ENCODE peak calls at places on chromosomes 12 and 14, in six cellular contexts. I is tibial nerve, R is ovary, U is heart left ventricle, V is Peyer's patch, E is HepG2. S is an unnamed sample. For H3K4me1, the result is how much of the 10 kb centered on the place peaks cover.

GRCh38 chr12:96368233-96368632 is 32.0 kb downstream of the CDK17 start:
- DNase-seq in E (no peak), U (no peak), I (no peak), R (no peak), V (no peak), S (no peak)

GRCh38 chr12:37547611-37548010 is 769.0 kb upstream of the ALG10B start:
- DNase-seq in U (no peak), E (no peak), I (no peak), V (no peak), R (no peak), S (no peak)

GRCh38 chr12:88753074-88753473 is 172.8 kb upstream of the KITLG start:
- DNase-seq in V (no peak), E (no peak), I (no peak), R (no peak), U (no peak), S (no peak)

GRCh38 chr14:76836029-76836630 is 9.9 kb downstream of the LRRC74A start:
- DNase-seq in E (no peak), V (no peak), R (peak), U (no peak), I (peak), S (no peak)

GRCh38 chr14:23294346-23294733 is 8.3 kb downstream of the PPP1R3E start:
- DNase-seq in U (no peak), V (no peak), R (no peak), E (no peak), I (no peak), S (no peak)

GRCh38 chr14:91350813-91351507 is 66.7 kb downstream of the CCDC88C start:
- DNase-seq in U (no peak), E (no peak), I (no peak), R (no peak), V (peak), S (no peak)

GRCh38 chr12:131862994-131863710 is 31.3 kb upstream of the ULK1 start:
- DNase-seq in U (no peak), V (no peak), E (no peak), R (no peak), I (no peak), S (no peak)

GRCh38 chr12:39846971-39847661 is 227.5 kb upstream of the ABCD2 start:
- DNase-seq in E (peak), U (no peak), I (no peak), R (no peak), V (no peak), S (no peak)

GRCh38 chr14:52778702-52779101 is 12.7 kb downstream of the GNPNAT1 start:
- DNase-seq in R (no peak), E (no peak), I (no peak), V (no peak), U (no peak), S (no peak)

GRCh38 chr14:37343307-37344094 is 145.8 kb downstream of the MIPOL1 start:
- DNase-seq in I (no peak), V (no peak), U (no peak), R (no peak), E (no peak), S (no peak)

DNA sequence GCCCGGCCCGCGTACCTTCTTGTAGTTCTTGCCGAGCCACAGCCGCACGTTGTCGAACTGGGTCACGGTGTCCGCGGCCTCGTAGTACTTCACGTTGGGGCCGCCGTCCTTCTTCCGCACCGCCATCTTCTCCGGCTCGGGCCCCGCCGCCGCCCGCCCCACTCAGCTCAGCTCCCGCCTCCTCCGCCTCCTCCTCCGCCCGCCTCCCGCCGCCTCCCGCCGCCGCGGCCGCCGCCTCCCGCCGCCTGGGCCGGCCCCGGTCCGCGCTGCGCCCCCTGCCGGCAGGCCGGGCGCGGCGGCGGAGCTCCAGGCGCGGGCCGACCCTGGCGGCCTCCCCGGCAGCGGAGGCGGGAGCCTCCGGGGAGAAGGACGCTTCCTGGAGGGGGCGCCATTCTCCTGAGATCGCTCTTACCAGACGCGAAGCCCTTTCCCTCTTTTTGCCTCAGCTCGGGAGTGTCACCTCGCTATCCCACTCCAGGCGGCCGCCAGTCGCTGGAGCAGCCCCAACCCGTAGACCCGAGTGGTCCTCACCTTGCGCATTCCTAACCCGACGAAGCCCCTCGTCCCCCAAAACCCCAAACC is at the start of gene SMARCC2:
- DNase-seq in V (peak), I (peak), R (peak), U (peak), E (peak), S (peak)
- TF ChIP-seq POLR2A in V (peak), I (peak), R (peak), U (no peak), E (peak), S (peak)

GRCh38 chr12:45728625-45729232 is 777 bp upstream of the ARID2 start:
- DNase-seq in V (peak), U (peak), E (peak), I (peak), R (peak), S (peak)
- H3K4me1 ChIP-seq in V (under half), U (under half), E (under half), I (under half), R (under half), S (under half)

DNA sequence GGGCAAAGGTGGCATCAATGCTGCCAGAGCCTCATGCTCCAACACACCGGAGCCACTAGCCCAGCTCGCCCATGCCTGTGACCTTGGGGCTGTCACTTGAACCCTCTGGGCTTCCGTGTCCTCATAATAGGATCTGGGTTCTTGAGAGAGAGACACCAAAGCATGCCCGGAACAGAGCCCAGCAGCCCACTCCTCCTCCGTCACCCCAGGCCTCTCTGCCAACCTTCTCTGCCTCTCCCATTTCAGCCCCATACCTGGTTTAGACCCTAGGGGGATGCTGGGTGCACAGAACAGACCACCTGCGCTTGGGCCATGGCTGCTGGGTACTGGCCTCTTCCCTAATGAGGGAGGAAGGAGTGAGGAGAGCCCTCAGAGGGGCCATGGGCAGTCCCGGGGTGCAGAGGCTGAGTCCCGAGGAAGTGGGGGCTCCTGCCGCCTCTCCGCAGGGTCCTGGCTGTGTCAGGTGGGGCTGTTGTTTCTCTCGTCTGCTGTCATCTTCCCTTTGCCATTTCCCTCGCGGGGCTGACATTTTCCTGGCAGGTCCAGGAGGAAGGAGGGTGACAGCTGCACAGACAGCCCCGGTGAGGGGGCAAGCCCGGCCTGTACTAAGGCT is 172.4 kb upstream of the RTL1 start:
- DNase-seq in R (no peak), E (no peak), U (no peak), I (no peak), V (no peak), S (no peak)
- TF ChIP-seq POLR2A in R (no peak), E (no peak), U (no peak), I (no peak), V (no peak), S (no peak)

DNA sequence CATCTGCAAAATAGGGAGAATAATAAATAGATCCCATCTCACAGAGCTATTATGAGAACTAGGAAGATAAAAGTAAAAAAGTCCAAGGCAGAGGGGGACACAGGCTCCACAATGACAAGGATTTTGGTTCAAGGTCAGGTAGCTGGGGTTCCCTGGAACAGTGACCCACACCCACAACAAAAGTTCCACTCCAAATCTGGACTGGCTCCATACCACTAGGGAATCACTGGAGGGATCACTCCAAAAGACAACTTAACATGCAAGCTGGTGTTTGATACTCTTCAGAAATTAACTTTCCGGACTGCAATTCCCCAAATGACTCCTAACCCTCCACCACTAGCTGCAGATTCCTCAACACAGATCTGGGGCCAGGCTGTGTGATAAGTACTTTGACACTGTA is 54.9 kb downstream of the ITPK1 start:
- DNase-seq in V (no peak), U (no peak), R (no peak), I (no peak), E (no peak), S (no peak)
- H3K4me1 ChIP-seq in V (under half), U (under half), R (under half), I (under half), E (under half), S (under half)

GRCh38 chr12:54940695-54941315 is 43.8 kb downstream of the TESPA1 start:
- DNase-seq in V (no peak), E (no peak), I (no peak), U (no peak), R (no peak), S (no peak)
- TF ChIP-seq POLR2A in V (no peak), E (no peak), I (no peak), U (no peak), R (no peak), S (no peak)

GRCh38 chr12:52872644-52873384 is 24.0 kb upstream of the KRT78 start:
- DNase-seq in U (no peak), R (no peak), V (no peak), I (no peak), E (no peak), S (no peak)

GRCh38 chr12:52874573-52875435 is 26.0 kb upstream of the KRT78 start:
- DNase-seq in R (no peak), V (no peak), U (no peak), E (no peak), I (no peak), S (no peak)

GRCh38 chr12:52871291-52871961 is 22.6 kb upstream of the KRT78 start:
- DNase-seq in R (peak), V (no peak), E (no peak), I (peak), U (no peak), S (peak)

GRCh38 chr12:52873832-52874572 is 25.2 kb upstream of the KRT78 start:
- DNase-seq in U (peak), E (peak), V (peak), I (peak), R (peak), S (peak)

GRCh38 chr12:52873513-52873831 is 24.7 kb upstream of the KRT78 start:
- DNase-seq in R (no peak), E (no peak), I (no peak), U (no peak), V (no peak), S (no peak)
- H3K4me1 ChIP-seq in R (under half), E (under half), I (under half), U (under half), V (under half), S (under half)